ENCODE peak calls at places on chromosomes 6 and 20, in nine cellular contexts. One of them, this sample, is unnamed. For H3K27me3, the result is how much of the 10 kb centered on the place peaks cover.

GRCh38 chr20:48017504-48017903 is 232.2 kb upstream of the SULF2 start:
- DNase-seq in ascending aorta: no peak
- DNase-seq in esophagus muscularis mucosa: no peak
- DNase-seq in dorsolateral prefrontal cortex: no peak
- DNase-seq in A673: no peak
- DNase-seq in SK-N-SH: no peak
- DNase-seq in lung: no peak
- DNase-seq in fibroblast of lung: peak
- DNase-seq in ovary: no peak
- DNase-seq in this sample: no peak

GRCh38 chr20:4064118-4064962 is 49.0 kb upstream of the RNF24 start:
- DNase-seq in dorsolateral prefrontal cortex: peak
- DNase-seq in ascending aorta: peak
- DNase-seq in esophagus muscularis mucosa: peak
- DNase-seq in SK-N-SH: peak
- DNase-seq in A673: peak
- DNase-seq in fibroblast of lung: peak
- DNase-seq in lung: peak
- DNase-seq in ovary: peak
- DNase-seq in this sample: peak

GRCh38 chr6:21634582-21634981 is 41.0 kb downstream of the SOX4 start:
- DNase-seq in ascending aorta: peak
- DNase-seq in ovary: no peak
- DNase-seq in A673: peak
- DNase-seq in fibroblast of lung: peak
- DNase-seq in esophagus muscularis mucosa: no peak
- DNase-seq in SK-N-SH: no peak
- DNase-seq in dorsolateral prefrontal cortex: no peak
- DNase-seq in lung: no peak
- DNase-seq in this sample: no peak

GRCh38 chr20:51398552-51398951 is 144.0 kb downstream of the NFATC2 start:
- DNase-seq in lung: no peak
- DNase-seq in SK-N-SH: no peak
- DNase-seq in A673: no peak
- DNase-seq in dorsolateral prefrontal cortex: no peak
- DNase-seq in ascending aorta: no peak
- DNase-seq in fibroblast of lung: no peak
- DNase-seq in ovary: no peak
- DNase-seq in esophagus muscularis mucosa: no peak
- DNase-seq in this sample: no peak

GRCh38 chr20:24102749-24103148 is 114.2 kb upstream of the GGTLC1 start:
- DNase-seq in ascending aorta: no peak
- DNase-seq in fibroblast of lung: peak
- DNase-seq in dorsolateral prefrontal cortex: no peak
- DNase-seq in lung: no peak
- DNase-seq in SK-N-SH: no peak
- DNase-seq in esophagus muscularis mucosa: no peak
- DNase-seq in A673: no peak
- DNase-seq in ovary: no peak
- DNase-seq in this sample: no peak

GRCh38 chr6:167141667-167142432 is 15.9 kb downstream of the GPR31 start:
- DNase-seq in A673: peak
- DNase-seq in dorsolateral prefrontal cortex: peak
- DNase-seq in ascending aorta: no peak
- DNase-seq in esophagus muscularis mucosa: no peak
- DNase-seq in ovary: peak
- DNase-seq in fibroblast of lung: no peak
- DNase-seq in SK-N-SH: peak
- DNase-seq in lung: peak
- DNase-seq in this sample: no peak

GRCh38 chr6:135557582-135557981 is 60.0 kb upstream of the AHI1 start:
- DNase-seq in lung: no peak
- DNase-seq in A673: no peak
- DNase-seq in ascending aorta: no peak
- DNase-seq in esophagus muscularis mucosa: no peak
- DNase-seq in SK-N-SH: no peak
- DNase-seq in dorsolateral prefrontal cortex: no peak
- DNase-seq in ovary: no peak
- DNase-seq in fibroblast of lung: no peak
- DNase-seq in this sample: no peak

GRCh38 chr6:142400495-142400894 is 98.7 kb downstream of the ADGRG6 start:
- DNase-seq in ovary: no peak
- DNase-seq in fibroblast of lung: peak
- DNase-seq in SK-N-SH: no peak
- DNase-seq in ascending aorta: no peak
- DNase-seq in A673: peak
- DNase-seq in lung: no peak
- DNase-seq in esophagus muscularis mucosa: no peak
- DNase-seq in dorsolateral prefrontal cortex: no peak
- DNase-seq in this sample: no peak

GRCh38 chr6:35084041-35084491 is 57.1 kb downstream of the TCP11 start:
- DNase-seq in dorsolateral prefrontal cortex: no peak
- DNase-seq in esophagus muscularis mucosa: no peak
- DNase-seq in A673: no peak
- DNase-seq in ovary: no peak
- DNase-seq in lung: no peak
- DNase-seq in ascending aorta: peak
- DNase-seq in fibroblast of lung: no peak
- DNase-seq in SK-N-SH: peak
- DNase-seq in this sample: peak

GRCh38 chr20:4179545-4179944 is 164.2 kb upstream of the RNF24 start:
- DNase-seq in dorsolateral prefrontal cortex: no peak
- DNase-seq in SK-N-SH: no peak
- DNase-seq in lung: no peak
- DNase-seq in A673: no peak
- DNase-seq in ascending aorta: no peak
- DNase-seq in esophagus muscularis mucosa: no peak
- DNase-seq in fibroblast of lung: no peak
- DNase-seq in ovary: no peak
- DNase-seq in this sample: no peak

GRCh38 chr6:147285087-147285855 is 81.1 kb downstream of the STXBP5 start:
- DNase-seq in esophagus muscularis mucosa: no peak
- DNase-seq in lung: no peak
- DNase-seq in dorsolateral prefrontal cortex: no peak
- DNase-seq in A673: peak
- DNase-seq in SK-N-SH: peak
- DNase-seq in ovary: no peak
- DNase-seq in ascending aorta: no peak
- DNase-seq in fibroblast of lung: peak
- DNase-seq in this sample: no peak

GRCh38 chr6:114690625-114691024 is 347.8 kb upstream of the HS3ST5 start:
- DNase-seq in ascending aorta: no peak
- DNase-seq in fibroblast of lung: no peak
- DNase-seq in esophagus muscularis mucosa: no peak
- DNase-seq in dorsolateral prefrontal cortex: no peak
- DNase-seq in SK-N-SH: no peak
- DNase-seq in A673: no peak
- DNase-seq in ovary: no peak
- DNase-seq in lung: no peak
- DNase-seq in this sample: no peak
- TF ChIP-seq CTCF in ascending aorta: no peak
- TF ChIP-seq CTCF in fibroblast of lung: no peak
- TF ChIP-seq CTCF in esophagus muscularis mucosa: no peak
- TF ChIP-seq CTCF in dorsolateral prefrontal cortex: no peak
- TF ChIP-seq CTCF in SK-N-SH: no peak
- TF ChIP-seq CTCF in A673: no peak
- TF ChIP-seq CTCF in ovary: no peak
- TF ChIP-seq CTCF in lung: no peak
- TF ChIP-seq CTCF in this sample: no peak

GRCh38 chr20:44173116-44173515 is 13.9 kb downstream of the JPH2 start:
- DNase-seq in lung: no peak
- DNase-seq in ovary: no peak
- DNase-seq in esophagus muscularis mucosa: no peak
- DNase-seq in SK-N-SH: no peak
- DNase-seq in ascending aorta: peak
- DNase-seq in A673: no peak
- DNase-seq in fibroblast of lung: no peak
- DNase-seq in dorsolateral prefrontal cortex: no peak
- DNase-seq in this sample: no peak

GRCh38 chr20:44173846-44174245 is 13.1 kb downstream of the JPH2 start:
- DNase-seq in ovary: no peak
- DNase-seq in esophagus muscularis mucosa: no peak
- DNase-seq in fibroblast of lung: no peak
- DNase-seq in ascending aorta: no peak
- DNase-seq in dorsolateral prefrontal cortex: no peak
- DNase-seq in SK-N-SH: no peak
- DNase-seq in lung: no peak
- DNase-seq in A673: no peak
- DNase-seq in this sample: no peak

GRCh38 chr20:44172572-44172950 is 14.4 kb downstream of the JPH2 start:
- DNase-seq in esophagus muscularis mucosa: no peak
- DNase-seq in dorsolateral prefrontal cortex: no peak
- DNase-seq in ovary: no peak
- DNase-seq in lung: no peak
- DNase-seq in SK-N-SH: no peak
- DNase-seq in ascending aorta: peak
- DNase-seq in A673: no peak
- DNase-seq in fibroblast of lung: no peak
- DNase-seq in this sample: no peak

GRCh38 chr20:44176833-44177533 is 10.0 kb downstream of the JPH2 start:
- DNase-seq in fibroblast of lung: no peak
- DNase-seq in dorsolateral prefrontal cortex: no peak
- DNase-seq in esophagus muscularis mucosa: no peak
- DNase-seq in lung: no peak
- DNase-seq in ascending aorta: peak
- DNase-seq in A673: no peak
- DNase-seq in SK-N-SH: no peak
- DNase-seq in ovary: no peak
- DNase-seq in this sample: no peak

DNA sequence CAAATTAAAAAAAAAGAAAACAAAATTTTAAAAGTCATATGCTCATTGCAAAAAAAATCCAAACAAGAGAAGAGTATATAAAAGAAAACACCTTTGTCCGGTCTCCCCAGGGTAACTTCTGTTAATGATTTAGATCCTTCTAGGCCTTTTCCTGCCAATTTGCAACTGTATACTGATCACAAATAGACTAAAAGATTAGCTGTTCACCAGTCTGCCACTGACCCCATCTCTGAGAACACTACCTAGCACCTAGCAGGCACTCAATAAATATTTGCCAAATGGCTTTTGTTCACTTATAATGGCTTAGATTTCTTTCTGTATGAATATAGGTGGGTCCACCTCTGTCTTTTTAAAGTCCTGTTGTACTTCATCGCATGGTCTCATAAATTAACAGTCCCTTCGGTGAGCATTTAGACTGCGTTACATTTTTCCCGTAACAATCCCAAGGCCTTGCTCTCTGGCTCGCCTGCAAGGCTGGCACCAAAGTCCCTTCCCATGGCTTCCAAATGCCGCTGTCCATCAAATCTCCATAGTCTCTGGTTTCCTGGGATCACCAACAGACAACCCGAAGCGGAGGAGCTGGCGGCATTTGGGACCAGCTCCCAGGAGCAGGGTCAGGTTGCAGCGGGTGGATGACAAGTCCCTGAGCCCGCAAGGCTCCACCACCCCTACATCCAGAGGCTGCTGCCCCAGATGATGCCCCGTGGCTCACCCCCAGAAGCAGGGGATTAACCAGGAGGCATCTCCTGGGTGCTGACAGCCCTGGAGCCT is 11.8 kb downstream of the JPH2 start:
- DNase-seq in esophagus muscularis mucosa: no peak
- DNase-seq in ascending aorta: no peak
- DNase-seq in fibroblast of lung: no peak
- DNase-seq in dorsolateral prefrontal cortex: no peak
- DNase-seq in ovary: no peak
- DNase-seq in A673: no peak
- DNase-seq in lung: no peak
- DNase-seq in SK-N-SH: no peak
- DNase-seq in this sample: no peak
- H3K27me3 ChIP-seq in esophagus muscularis mucosa: under half
- H3K27me3 ChIP-seq in ascending aorta: under half
- H3K27me3 ChIP-seq in fibroblast of lung: under half
- H3K27me3 ChIP-seq in dorsolateral prefrontal cortex: under half
- H3K27me3 ChIP-seq in ovary: under half
- H3K27me3 ChIP-seq in A673: under half
- H3K27me3 ChIP-seq in lung: under half
- H3K27me3 ChIP-seq in SK-N-SH: under half
- H3K27me3 ChIP-seq in this sample: under half

GRCh38 chr6:54096811-54097210 is 14.4 kb upstream of the MLIP start:
- DNase-seq in esophagus muscularis mucosa: no peak
- DNase-seq in ovary: no peak
- DNase-seq in A673: no peak
- DNase-seq in ascending aorta: no peak
- DNase-seq in SK-N-SH: no peak
- DNase-seq in fibroblast of lung: no peak
- DNase-seq in dorsolateral prefrontal cortex: no peak
- DNase-seq in lung: no peak
- DNase-seq in this sample: no peak
- H3K27ac ChIP-seq in esophagus muscularis mucosa: no peak
- H3K27ac ChIP-seq in ovary: no peak
- H3K27ac ChIP-seq in A673: no peak
- H3K27ac ChIP-seq in ascending aorta: no peak
- H3K27ac ChIP-seq in SK-N-SH: no peak
- H3K27ac ChIP-seq in fibroblast of lung: no peak
- H3K27ac ChIP-seq in dorsolateral prefrontal cortex: peak
- H3K27ac ChIP-seq in lung: no peak
- H3K27ac ChIP-seq in this sample: no peak

GRCh38 chr6:2760882-2761842 is 4.0 kb upstream of the WRNIP1 start:
- DNase-seq in lung: no peak
- DNase-seq in esophagus muscularis mucosa: no peak
- DNase-seq in SK-N-SH: no peak
- DNase-seq in ovary: no peak
- DNase-seq in dorsolateral prefrontal cortex: no peak
- DNase-seq in A673: peak
- DNase-seq in fibroblast of lung: no peak
- DNase-seq in ascending aorta: no peak
- DNase-seq in this sample: no peak
- TF ChIP-seq CTCF in lung: peak
- TF ChIP-seq CTCF in esophagus muscularis mucosa: peak
- TF ChIP-seq CTCF in SK-N-SH: peak
- TF ChIP-seq CTCF in ovary: no peak
- TF ChIP-seq CTCF in dorsolateral prefrontal cortex: peak
- TF ChIP-seq CTCF in A673: peak
- TF ChIP-seq CTCF in fibroblast of lung: peak
- TF ChIP-seq CTCF in ascending aorta: peak
- TF ChIP-seq CTCF in this sample: no peak

DNA sequence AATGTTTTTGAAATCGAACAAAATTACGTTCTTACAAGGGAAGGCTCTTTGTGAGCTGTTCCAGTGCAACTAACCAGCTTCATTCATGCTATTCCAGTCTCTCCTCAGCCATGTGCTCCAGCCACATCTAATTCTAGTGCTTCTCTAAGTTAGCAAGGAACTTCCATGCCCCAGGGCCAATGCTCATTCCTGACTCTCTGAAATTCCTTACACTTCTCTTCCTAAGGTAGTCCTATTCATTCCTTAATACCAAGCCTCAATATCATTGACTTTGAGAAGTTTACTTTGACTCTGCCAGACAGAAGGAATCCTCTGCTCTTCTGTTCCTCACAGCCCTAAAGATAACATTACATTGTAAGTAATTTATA is 135.7 kb upstream of the BACH2 start:
- DNase-seq in ascending aorta: no peak
- DNase-seq in esophagus muscularis mucosa: no peak
- DNase-seq in A673: no peak
- DNase-seq in SK-N-SH: no peak
- DNase-seq in ovary: no peak
- DNase-seq in dorsolateral prefrontal cortex: no peak
- DNase-seq in fibroblast of lung: no peak
- DNase-seq in lung: no peak
- DNase-seq in this sample: no peak
- H3K27me3 ChIP-seq in ascending aorta: under half
- H3K27me3 ChIP-seq in esophagus muscularis mucosa: under half
- H3K27me3 ChIP-seq in A673: under half
- H3K27me3 ChIP-seq in SK-N-SH: under half
- H3K27me3 ChIP-seq in ovary: under half
- H3K27me3 ChIP-seq in dorsolateral prefrontal cortex: under half
- H3K27me3 ChIP-seq in fibroblast of lung: under half
- H3K27me3 ChIP-seq in lung: under half
- H3K27me3 ChIP-seq in this sample: under half

GRCh38 chr6:79461205-79461604 is 76.0 kb downstream of the LCA5 start:
- DNase-seq in ascending aorta: no peak
- DNase-seq in fibroblast of lung: no peak
- DNase-seq in ovary: no peak
- DNase-seq in dorsolateral prefrontal cortex: no peak
- DNase-seq in A673: no peak
- DNase-seq in esophagus muscularis mucosa: no peak
- DNase-seq in lung: no peak
- DNase-seq in SK-N-SH: no peak
- DNase-seq in this sample: no peak
- H3K27ac ChIP-seq in ascending aorta: no peak
- H3K27ac ChIP-seq in fibroblast of lung: no peak
- H3K27ac ChIP-seq in ovary: no peak
- H3K27ac ChIP-seq in dorsolateral prefrontal cortex: no peak
- H3K27ac ChIP-seq in A673: no peak
- H3K27ac ChIP-seq in esophagus muscularis mucosa: no peak
- H3K27ac ChIP-seq in lung: no peak
- H3K27ac ChIP-seq in SK-N-SH: no peak
- H3K27ac ChIP-seq in this sample: no peak

This sample was measured in tibial artery.